ENCODE peak calls at places on chromosome 16, in eight cellular contexts. W, B, X, Z, E, S, N and I are unnamed samples.

GRCh38 chr16:48445782-48446533 is 60.7 kb upstream of the SIAH1 start:
- DNase-seq in W (no peak), B (no peak), X (no peak), Z (no peak), E (no peak), S (no peak), N (no peak), I (no peak)

GRCh38 chr16:89737341-89738071 is 16.2 kb downstream of the ZNF276 start:
- DNase-seq in W (no peak), B (peak; percentile 28), X (peak; percentile 55), Z (no peak), E (no peak), S (no peak), N (peak; percentile 54), I (no peak)

GRCh38 chr16:66386629-66387622 is 20.4 kb downstream of the CDH5 start:
- DNase-seq in W (no peak), B (no peak), X (no peak), Z (no peak), E (no peak), S (no peak), N (no peak), I (no peak)

GRCh38 chr16:65618931-65619330 is 497.1 kb upstream of the CDH11 start:
- DNase-seq in W (no peak), B (no peak), X (no peak), Z (no peak), E (no peak), S (no peak), N (no peak), I (no peak)

GRCh38 chr16:74740795-74741304 is 33.8 kb downstream of the FA2H start:
- DNase-seq in W (no peak), B (no peak), X (no peak), Z (peak; percentile 53), E (peak; percentile 85), S (no peak), N (no peak), I (peak; percentile 93)

GRCh38 chr16:78720416-78720815 is 621.0 kb downstream of the WWOX start:
- DNase-seq in W (no peak), B (no peak), X (no peak), Z (no peak), E (no peak), S (no peak), N (no peak), I (no peak)

GRCh38 chr16:4384497-4384896 is 12.8 kb downstream of the VASN start:
- DNase-seq in W (no peak), B (no peak), X (no peak), Z (no peak), E (no peak), S (no peak), N (no peak), I (no peak)

GRCh38 chr16:27495191-27495590 is 54.5 kb downstream of the GTF3C1 start:
- DNase-seq in W (no peak), B (no peak), X (no peak), Z (no peak), E (no peak), S (peak; percentile 45), N (no peak), I (no peak)

GRCh38 chr16:10312023-10312422 is 73.8 kb upstream of the ATF7IP2 start:
- DNase-seq in W (peak; percentile 35), B (no peak), X (no peak), Z (no peak), E (no peak), S (no peak), N (no peak), I (no peak)